ENCODE peak calls at places on chromosomes 1 and 21, in four cellular contexts. W is activated CD4-positive, alpha-beta T cell treated with anti-CD3 and anti-CD28 coated beads, Interleukin-2, amount 50 U/mL, for 1 hour; H is T-helper 1 cell; Z is thoracic aorta. M is an unnamed sample.

GRCh38 chr1:54326577-54327385 is 79.4 kb downstream of the SSBP3 start:
- DNase-seq in W (no peak), H (no peak), Z (no peak), M (no peak)

GRCh38 chr1:207027221-207027777 is 5.3 kb downstream of the C1orf116 start:
- DNase-seq in W (no peak), H (no peak), Z (no peak), M (peak; percentile 64)

GRCh38 chr1:84299536-84300260 is 1.8 kb upstream of the SAMD13 start:
- DNase-seq in W (no peak), H (no peak), Z (no peak), M (no peak)

GRCh38 chr1:156126701-156127534 is 12.4 kb downstream of the LMNA start:
- DNase-seq in W (peak; percentile 80), H (peak; percentile 94), Z (no peak), M (peak; percentile 97)

GRCh38 chr1:116290085-116290670 is 82.9 kb upstream of the ATP1A1 start:
- DNase-seq in W (no peak), H (no peak), Z (no peak), M (no peak)

GRCh38 chr1:29621826-29622435 is 385.6 kb downstream of the PTPRU start:
- DNase-seq in W (no peak), H (no peak), Z (no peak), M (peak; percentile 35)

GRCh38 chr1:239926184-239926583 is 165.5 kb upstream of the FMN2 start:
- DNase-seq in W (no peak), H (no peak), Z (no peak), M (no peak)

GRCh38 chr1:51969038-51969705 is 21.3 kb downstream of the RAB3B start:
- DNase-seq in W (no peak), H (no peak), Z (no peak), M (peak; percentile 98)

GRCh38 chr21:39319814-39320332 is 6.4 kb upstream of the BRWD1 start:
- DNase-seq in W (no peak), H (no peak), Z (no peak), M (no peak)

GRCh38 chr1:39737546-39738169 is 1.0 kb upstream of the PPIE start:
- DNase-seq in W (no peak), H (peak; percentile 56), Z (no peak), M (peak; percentile 36)

GRCh38 chr1:55060133-55060999 is 21.0 kb downstream of the PCSK9 start:
- DNase-seq in W (no peak), H (peak; percentile 16), Z (no peak), M (no peak)

M was measured in astrocyte.